ENCODE peak calls at places on chromosome 10, in six cellular contexts. O is CD4-positive, alpha-beta memory T cell; Q is esophagus squamous epithelium; H is body of pancreas; A is astrocyte; J is spleen. N is an unnamed sample.

GRCh38 chr10:6274040-6274439 is 71.3 kb downstream of the PFKFB3 start:
- DNase-seq in J (no peak), O (no peak), A (no peak), Q (no peak), H (no peak), N (no peak)

GRCh38 chr10:126104767-126105166 is 208.4 kb downstream of the FANK1 start:
- DNase-seq in O (no peak), H (peak; percentile 9), A (no peak), Q (no peak), J (no peak), N (no peak)

GRCh38 chr10:88791924-88792323 is 10.6 kb upstream of the LIPM start:
- DNase-seq in O (no peak), H (peak; percentile 10), Q (no peak), J (no peak), A (no peak), N (no peak)

GRCh38 chr10:33224251-33224965 is 110.1 kb downstream of the NRP1 start:
- DNase-seq in H (no peak), A (peak; percentile 52), J (no peak), Q (no peak), O (no peak), N (no peak)

GRCh38 chr10:17029581-17030271 is 99.9 kb downstream of the CUBN start:
- DNase-seq in O (peak; percentile 65), H (peak; percentile 40), J (peak; percentile 82), A (peak; percentile 86), Q (peak; percentile 3), N (peak; percentile 53)

GRCh38 chr10:646118-646524 is 43.3 kb downstream of the DIP2C start:
- DNase-seq in O (no peak), H (peak; percentile 6), J (no peak), A (no peak), Q (no peak), N (no peak)

GRCh38 chr10:133030791-133031190 is 56.9 kb upstream of the ADGRA1 start:
- DNase-seq in A (no peak), H (peak; percentile 25), O (no peak), Q (no peak), J (no peak), N (no peak)

GRCh38 chr10:100728928-100729876 is 16.2 kb upstream of the PAX2 start:
- DNase-seq in Q (no peak), A (no peak), H (peak; percentile 58), O (no peak), J (peak; percentile 72), N (peak; percentile 31)

GRCh38 chr10:71771821-71772617 is 1.3 kb downstream of the VSIR start:
- DNase-seq in J (no peak), Q (no peak), O (no peak), H (peak; percentile 48), A (peak; percentile 68), N (peak; percentile 82)

GRCh38 chr10:46538723-46539426 is 17.6 kb downstream of the GPRIN2 start:
- DNase-seq in H (no peak), Q (no peak), J (no peak), A (no peak), O (no peak), N (no peak)

GRCh38 chr10:121459765-121460453 is 138.3 kb downstream of the FGFR2 start:
- DNase-seq in Q (no peak), O (no peak), H (no peak), J (no peak), A (peak; percentile 79), N (no peak)

GRCh38 chr10:132272767-132273090 is 35.0 kb downstream of the STK32C start:
- DNase-seq in H (no peak), J (no peak), O (no peak), Q (no peak), A (no peak), N (no peak)

GRCh38 chr10:97810476-97810875 is 38.7 kb upstream of the SFRP5 start:
- DNase-seq in Q (no peak), A (peak; percentile 59), H (no peak), J (no peak), O (no peak), N (no peak)

GRCh38 chr10:131789516-131789915 is 111.3 kb upstream of the PPP2R2D start:
- DNase-seq in O (no peak), J (no peak), A (no peak), H (no peak), Q (no peak), N (no peak)

GRCh38 chr10:114751856-114752255 is 69.7 kb upstream of the FHIP2A start:
- DNase-seq in J (no peak), H (no peak), O (no peak), A (peak; percentile 80), Q (no peak), N (no peak)

GRCh38 chr10:130455111-130455695 is 319.0 kb downstream of the GLRX3 start:
- DNase-seq in J (no peak), Q (no peak), A (no peak), O (no peak), H (no peak), N (no peak)

GRCh38 chr10:114042895-114043531 is 653 bp upstream of the ADRB1 start:
- DNase-seq in O (no peak), J (no peak), Q (no peak), A (peak; percentile 32), H (peak; percentile 50), N (no peak)

GRCh38 chr10:87752571-87752970 is 65.5 kb downstream of the ATAD1 start:
- DNase-seq in O (no peak), Q (no peak), J (no peak), A (peak; percentile 72), H (no peak), N (no peak)

GRCh38 chr10:25061711-25062455 is 45.5 kb downstream of the THNSL1 start:
- DNase-seq in Q (no peak), A (peak; percentile 76), J (no peak), O (no peak), H (no peak), N (no peak)

GRCh38 chr10:31263903-31264302 is 55.1 kb upstream of the ZEB1 start:
- DNase-seq in O (no peak), A (peak; percentile 45), Q (no peak), H (no peak), J (no peak), N (no peak)

GRCh38 chr10:110912374-110912773 is 6.6 kb downstream of the BBIP1 start:
- DNase-seq in H (no peak), J (no peak), A (peak; percentile 70), Q (no peak), O (no peak), N (no peak)

GRCh38 chr10:132142396-132143161 is 44.2 kb upstream of the DPYSL4 start:
- DNase-seq in O (peak; percentile 43), J (peak; percentile 80), H (peak; percentile 68), Q (no peak), A (no peak), N (no peak)

GRCh38 chr10:116490028-116490662 is 55.6 kb upstream of the PNLIP start:
- DNase-seq in O (no peak), A (no peak), H (no peak), Q (no peak), J (no peak), N (no peak)

GRCh38 chr10:127243490-127244272 is 47.3 kb upstream of the INSYN2A start:
- DNase-seq in J (no peak), A (peak; percentile 4), O (peak; percentile 5), Q (no peak), H (peak; percentile 45), N (peak; percentile 58)

GRCh38 chr10:100204370-100204769 is 18.5 kb upstream of the ERLIN1 start:
- DNase-seq in A (no peak), Q (no peak), O (peak; percentile 23), H (no peak), J (no peak), N (no peak)

GRCh38 chr10:33612551-33612950 is 278.1 kb upstream of the NRP1 start:
- DNase-seq in J (no peak), H (no peak), O (no peak), Q (no peak), A (peak; percentile 70), N (no peak)

GRCh38 chr10:106795619-106796018 is 368.9 kb downstream of the SORCS1 start:
- DNase-seq in A (no peak), J (no peak), O (no peak), H (peak; percentile 35), Q (no peak), N (peak; percentile 22)

GRCh38 chr10:87878664-87879459 is 15.4 kb downstream of the PTEN start:
- DNase-seq in O (no peak), A (no peak), H (no peak), J (no peak), Q (no peak), N (no peak)

GRCh38 chr10:114801411-114801813 is 20.2 kb upstream of the FHIP2A start:
- DNase-seq in Q (no peak), A (no peak), O (peak; percentile 35), J (no peak), H (no peak), N (no peak)

GRCh38 chr10:91579351-91579985 is 53.4 kb downstream of the PPP1R3C start:
- DNase-seq in Q (no peak), A (peak; percentile 79), O (no peak), H (no peak), J (no peak), N (no peak)

GRCh38 chr10:68106656-68107055 is 2.6 kb upstream of the MYPN start:
- DNase-seq in Q (no peak), A (peak; percentile 98), H (no peak), O (no peak), J (no peak), N (no peak)

GRCh38 chr10:35885076-35885475 is 243.0 kb upstream of the FZD8 start:
- DNase-seq in Q (no peak), H (no peak), O (no peak), A (no peak), J (no peak), N (no peak)

GRCh38 chr10:90007226-90007625 is 305.8 kb downstream of the KIF20B start:
- DNase-seq in A (peak; percentile 87), J (no peak), Q (no peak), H (no peak), O (no peak), N (no peak)

GRCh38 chr10:4283841-4284610 is 499.0 kb upstream of the KLF6 start:
- DNase-seq in J (no peak), Q (no peak), A (peak; percentile 46), O (no peak), H (peak; percentile 24), N (no peak)
- H3K4me1 ChIP-seq in J (no peaks in the 10 kb centered on the region), Q (peaks cover 33% of the 10 kb centered on the region), A (peaks cover 22% of the 10 kb centered on the region), O (peaks cover 10% of the 10 kb centered on the region), H (peaks cover 16% of the 10 kb centered on the region), N (peaks cover 5% of the 10 kb centered on the region)

GRCh38 chr10:62052276-62052675 is 150.8 kb downstream of the ARID5B start:
- DNase-seq in O (no peak), J (no peak), H (no peak), A (no peak), Q (no peak), N (no peak)
- H3K4me3 ChIP-seq in O (no peak overlapping the region), J (no peak overlapping the region), H (no peak overlapping the region), A (no peak overlapping the region), Q (no peak overlapping the region), N (no peak overlapping the region)

GRCh38 chr10:11173062-11173461 is 155.4 kb downstream of the CELF2 start:
- DNase-seq in A (no peak), J (no peak), H (no peak), O (no peak), Q (no peak), N (no peak)
- H3K27ac ChIP-seq in A (no peak overlapping the region), J (peak overlapping the region; percentile 97), H (no peak overlapping the region), O (peak overlapping the region; percentile 96), Q (peak overlapping the region; percentile 51), N (no peak overlapping the region)

DNA sequence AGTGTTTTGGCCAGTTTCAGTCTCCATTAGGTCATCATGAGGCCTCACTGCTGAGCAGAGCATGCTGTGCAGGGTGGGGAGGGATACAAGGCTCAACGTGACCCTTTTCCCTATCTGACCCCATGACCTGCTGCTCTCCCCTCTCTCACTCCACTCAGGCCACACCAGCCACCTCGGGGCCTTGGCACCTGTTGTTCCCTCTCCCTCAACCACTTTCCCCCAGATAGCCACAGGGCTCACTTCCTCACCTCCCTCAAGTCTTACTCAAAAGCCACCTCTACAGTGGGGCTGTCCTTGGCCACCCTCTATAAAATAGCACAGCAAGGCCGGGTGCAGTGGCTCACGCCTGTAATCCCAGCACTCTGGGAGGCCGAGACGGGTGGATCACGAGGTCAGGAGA is 13.9 kb downstream of the SH3PXD2A start:
- DNase-seq in O (no peak), A (no peak), J (no peak), H (no peak), Q (no peak), N (no peak)
- H3K4me1 ChIP-seq in O (peaks cover 14% of the 10 kb centered on the region), A (peaks cover 12% of the 10 kb centered on the region), J (peaks cover 88% of the 10 kb centered on the region), H (peaks cover 56% of the 10 kb centered on the region), Q (peaks cover 51% of the 10 kb centered on the region), N (peaks cover 42% of the 10 kb centered on the region)

N was measured in colonic mucosa.